ENCODE peak calls at places on chromosomes 16 and 17, in eight cellular contexts. B, S, W, N, U, A, T and C are unnamed samples.

GRCh38 chr17:50834786-50835562 is 412 bp upstream of the WFIKKN2 start:
- DNase-seq in B (no peak), S (no peak), W (no peak), N (peak; percentile 68), U (no peak), A (no peak), T (no peak), C (no peak)

GRCh38 chr17:29071303-29071702 is 28.4 kb downstream of the PIPOX start:
- DNase-seq in B (no peak), S (no peak), W (no peak), N (no peak), U (no peak), A (no peak), T (no peak), C (no peak)

GRCh38 chr17:74274060-74274702 is at the start of gene DNAI2:
- DNase-seq in B (no peak), S (no peak), W (no peak), N (no peak), U (no peak), A (peak; percentile 57), T (no peak), C (peak; percentile 62)

GRCh38 chr17:83193336-83194188 is 114.2 kb downstream of the METRNL start:
- DNase-seq in B (no peak), S (no peak), W (no peak), N (no peak), U (no peak), A (peak; percentile 2), T (no peak), C (no peak)

GRCh38 chr16:10679921-10680320 is 14.8 kb downstream of the TEKT5 start:
- DNase-seq in B (no peak), S (no peak), W (no peak), N (no peak), U (no peak), A (no peak), T (no peak), C (no peak)

GRCh38 chr16:11613381-11614303 is 26.9 kb upstream of the LITAF start:
- DNase-seq in B (no peak), S (peak; percentile 33), W (peak; percentile 86), N (peak; percentile 59), U (peak; percentile 62), A (no peak), T (no peak), C (no peak)

GRCh38 chr17:2094891-2095535 is 40.1 kb downstream of the HIC1 start:
- DNase-seq in B (no peak), S (no peak), W (peak; percentile 42), N (peak; percentile 92), U (peak; percentile 43), A (peak; percentile 35), T (no peak), C (peak; percentile 52)

GRCh38 chr16:27332105-27332504 is 18.3 kb downstream of the IL4R start:
- DNase-seq in B (no peak), S (no peak), W (no peak), N (no peak), U (no peak), A (no peak), T (no peak), C (peak; percentile 32)

GRCh38 chr16:68420366-68420765 is 27.9 kb downstream of the SMPD3 start:
- DNase-seq in B (no peak), S (no peak), W (no peak), N (no peak), U (no peak), A (no peak), T (no peak), C (peak; percentile 70)

GRCh38 chr17:10295728-10296343 is 77.0 kb downstream of the MYH13 start:
- DNase-seq in B (peak; percentile 55), S (no peak), W (peak; percentile 75), N (no peak), U (peak; percentile 62), A (peak; percentile 80), T (peak; percentile 61), C (peak; percentile 84)

GRCh38 chr17:80430446-80431245 is 15.7 kb downstream of the ENDOV start:
- DNase-seq in B (no peak), S (no peak), W (no peak), N (peak; percentile 74), U (no peak), A (no peak), T (no peak), C (no peak)

GRCh38 chr16:86951831-86952598 is 365.2 kb downstream of the C16orf95 start:
- DNase-seq in B (no peak), S (no peak), W (no peak), N (peak; percentile 27), U (no peak), A (no peak), T (peak; percentile 98), C (peak; percentile 67)

GRCh38 chr17:37079735-37080134 is 131.0 kb downstream of the AATF start:
- DNase-seq in B (no peak), S (no peak), W (no peak), N (no peak), U (no peak), A (no peak), T (peak; percentile 19), C (no peak)

GRCh38 chr16:50627419-50627818 is 53.7 kb downstream of the SNX20 start:
- DNase-seq in B (peak; percentile 49), S (no peak), W (peak; percentile 45), N (peak; percentile 82), U (peak; percentile 59), A (peak; percentile 42), T (peak; percentile 26), C (peak; percentile 44)

GRCh38 chr17:1617620-1618174 is 10.9 kb downstream of the SLC43A2 start:
- DNase-seq in B (no peak), S (no peak), W (no peak), N (no peak), U (no peak), A (no peak), T (peak; percentile 78), C (peak; percentile 31)

GRCh38 chr17:62688398-62689140 is 61.1 kb downstream of the MRC2 start:
- DNase-seq in B (no peak), S (no peak), W (no peak), N (no peak), U (no peak), A (no peak), T (no peak), C (no peak)

GRCh38 chr16:60905806-60906205 is 1130.4 kb downstream of the CDH8 start:
- DNase-seq in B (no peak), S (no peak), W (no peak), N (no peak), U (no peak), A (no peak), T (no peak), C (peak; percentile 22)

GRCh38 chr17:77233635-77234334 is 93.0 kb downstream of the SEC14L1 start:
- DNase-seq in B (peak; percentile 58), S (no peak), W (peak; percentile 90), N (peak; percentile 90), U (peak; percentile 67), A (no peak), T (peak; percentile 56), C (peak; percentile 69)

GRCh38 chr17:17636456-17636855 is 44.8 kb upstream of the RAI1 start:
- DNase-seq in B (no peak), S (no peak), W (no peak), N (no peak), U (no peak), A (no peak), T (no peak), C (no peak)

GRCh38 chr16:11672206-11673090 is 4.2 kb downstream of the SNN start:
- DNase-seq in B (peak; percentile 64), S (no peak), W (peak; percentile 78), N (peak; percentile 53), U (peak; percentile 52), A (no peak), T (no peak), C (no peak)

GRCh38 chr16:69348222-69348621 is 3.4 kb downstream of the TMED6 start:
- DNase-seq in B (no peak), S (no peak), W (no peak), N (no peak), U (no peak), A (no peak), T (no peak), C (no peak)

GRCh38 chr17:8875957-8876356 is 8.5 kb upstream of the PIK3R6 start:
- DNase-seq in B (no peak), S (no peak), W (no peak), N (no peak), U (no peak), A (no peak), T (peak; percentile 68), C (peak; percentile 37)

GRCh38 chr16:4089251-4089810 is 26.9 kb downstream of the ADCY9 start:
- DNase-seq in B (no peak), S (no peak), W (no peak), N (no peak), U (no peak), A (no peak), T (no peak), C (no peak)

GRCh38 chr16:85789773-85790172 is 9.6 kb downstream of the EMC8 start:
- DNase-seq in B (no peak), S (no peak), W (no peak), N (peak; percentile 6), U (no peak), A (no peak), T (no peak), C (no peak)

GRCh38 chr16:67773099-67773498 is 33.3 kb downstream of the RANBP10 start:
- DNase-seq in B (no peak), S (no peak), W (no peak), N (no peak), U (no peak), A (no peak), T (no peak), C (no peak)

GRCh38 chr16:49019826-49020401 is 261.7 kb downstream of the CBLN1 start:
- DNase-seq in B (no peak), S (no peak), W (no peak), N (peak; percentile 89), U (no peak), A (no peak), T (no peak), C (no peak)

GRCh38 chr16:27408602-27409031 is 6.6 kb downstream of the IL21R start:
- DNase-seq in B (no peak), S (no peak), W (peak; percentile 80), N (no peak), U (no peak), A (no peak), T (no peak), C (no peak)

GRCh38 chr16:47258874-47259461 is 115.2 kb upstream of the NETO2 start:
- DNase-seq in B (no peak), S (no peak), W (peak; percentile 51), N (no peak), U (peak; percentile 29), A (peak; percentile 29), T (peak; percentile 24), C (peak; percentile 50)

GRCh38 chr17:50198026-50198669 is 3.3 kb downstream of the COL1A1 start:
- DNase-seq in B (no peak), S (no peak), W (peak; percentile 69), N (peak; percentile 83), U (peak; percentile 67), A (peak; percentile 64), T (peak; percentile 80), C (peak; percentile 62)

GRCh38 chr17:45660474-45660873 is 123.6 kb upstream of the CRHR1 start:
- DNase-seq in B (no peak), S (no peak), W (no peak), N (no peak), U (no peak), A (peak; percentile 30), T (no peak), C (peak; percentile 47)

GRCh38 chr17:63986842-63987615 is 11.1 kb upstream of the PRR29 start:
- DNase-seq in B (no peak), S (no peak), W (no peak), N (peak; percentile 74), U (no peak), A (no peak), T (no peak), C (no peak)

GRCh38 chr17:8949061-8949622 is 16.4 kb downstream of the PIK3R5 start:
- DNase-seq in B (no peak), S (no peak), W (peak; percentile 77), N (no peak), U (peak; percentile 52), A (no peak), T (no peak), C (no peak)

GRCh38 chr17:57552114-57552601 is 192.9 kb downstream of the CCDC182 start:
- DNase-seq in B (peak; percentile 66), S (no peak), W (peak; percentile 62), N (no peak), U (peak; percentile 80), A (peak; percentile 81), T (no peak), C (peak; percentile 82)

GRCh38 chr17:77899494-77899893 is 59.0 kb upstream of the TNRC6C start:
- DNase-seq in B (no peak), S (no peak), W (no peak), N (no peak), U (no peak), A (no peak), T (no peak), C (no peak)